ENCODE peak calls at places on chromosomes 11 and 22, in eight cellular contexts. S is CD8-positive, alpha-beta T cell; M is sigmoid colon; J is tibial nerve; X is hepatocyte; V is GM23338; Q is HCT116; C is osteoblast. E is an unnamed sample. For H3K36me3, the result is how much of the 10 kb centered on the place peaks cover.

GRCh38 chr11:69704508-69705245 is 855 bp upstream of the FGF19 start:
- DNase-seq in S (no peak), M (no peak), J (no peak), X (peak), V (peak), Q (no peak), C (peak), E (no peak)

GRCh38 chr22:19579113-19579811 is 55.1 kb upstream of the CLDN5 start:
- DNase-seq in S (no peak), M (no peak), J (no peak), X (no peak), V (no peak), Q (no peak), C (no peak), E (no peak)

GRCh38 chr22:38097557-38098409 is 12.7 kb downstream of the BAIAP2L2 start:
- DNase-seq in S (no peak), M (no peak), J (no peak), X (no peak), V (peak), Q (peak), C (peak), E (no peak)

GRCh38 chr22:43743131-43743530 is 69.0 kb downstream of the EFCAB6 start:
- DNase-seq in S (no peak), M (no peak), J (no peak), X (no peak), V (peak), Q (no peak), C (no peak), E (no peak)

GRCh38 chr11:11336664-11337063 is 16.4 kb downstream of the CSNK2A3 start:
- DNase-seq in S (no peak), M (no peak), J (no peak), X (no peak), V (no peak), Q (no peak), C (no peak), E (no peak)

GRCh38 chr11:102539567-102539966 is 9.0 kb upstream of the MMP7 start:
- DNase-seq in S (no peak), M (no peak), J (no peak), X (no peak), V (no peak), Q (no peak), C (no peak), E (no peak)

GRCh38 chr11:2655320-2655719 is 44.5 kb downstream of the KCNQ1OT1 start:
- DNase-seq in S (no peak), M (no peak), J (no peak), X (no peak), V (no peak), Q (no peak), C (no peak), E (no peak)

GRCh38 chr11:102989379-102990047 is 34.0 kb upstream of the MMP13 start:
- DNase-seq in S (no peak), M (no peak), J (no peak), X (no peak), V (no peak), Q (no peak), C (no peak), E (no peak)

GRCh38 chr22:28917747-28918543 is 34.6 kb downstream of the ZNRF3 start:
- DNase-seq in S (no peak), M (peak), J (no peak), X (peak), V (peak), Q (peak), C (no peak), E (no peak)

GRCh38 chr22:36027960-36028645 is 521 bp downstream of the RBFOX2 start:
- DNase-seq in S (peak), M (peak), J (no peak), X (no peak), V (peak), Q (no peak), C (no peak), E (no peak)

GRCh38 chr22:37403267-37403960 is 23.9 kb downstream of the ELFN2 start:
- DNase-seq in S (no peak), M (no peak), J (no peak), X (no peak), V (peak), Q (no peak), C (no peak), E (no peak)

GRCh38 chr22:36606659-36607058 is 77.7 kb upstream of the EIF3D start:
- DNase-seq in S (no peak), M (no peak), J (no peak), X (no peak), V (no peak), Q (no peak), C (no peak), E (no peak)

GRCh38 chr11:41189711-41190477 is 269.6 kb downstream of the LRRC4C start:
- DNase-seq in S (no peak), M (no peak), J (no peak), X (no peak), V (no peak), Q (no peak), C (no peak), E (no peak)

GRCh38 chr11:118397448-118397847 is 4.0 kb upstream of the ATP5MG start:
- DNase-seq in S (no peak), M (no peak), J (no peak), X (no peak), V (no peak), Q (no peak), C (no peak), E (no peak)

GRCh38 chr11:114059984-114060401 is 482 bp downstream of the ZBTB16 start:
- DNase-seq in S (no peak), M (peak), J (no peak), X (no peak), V (peak), Q (no peak), C (no peak), E (no peak)

GRCh38 chr11:72676874-72677341 is 2.7 kb upstream of the PDE2A start:
- DNase-seq in S (peak), M (no peak), J (peak), X (peak), V (peak), Q (no peak), C (peak), E (no peak)

GRCh38 chr11:32893947-32894827 is 1.6 kb downstream of the QSER1 start:
- DNase-seq in S (no peak), M (no peak), J (no peak), X (peak), V (peak), Q (peak), C (peak), E (no peak)

GRCh38 chr11:16883179-16883578 is 131.0 kb downstream of the PLEKHA7 start:
- DNase-seq in S (no peak), M (no peak), J (no peak), X (no peak), V (peak), Q (peak), C (no peak), E (no peak)

GRCh38 chr11:46521947-46522681 is 71.7 kb downstream of the AMBRA1 start:
- DNase-seq in S (no peak), M (no peak), J (no peak), X (no peak), V (peak), Q (no peak), C (peak), E (no peak)

GRCh38 chr22:43723816-43724215 is 88.3 kb downstream of the EFCAB6 start:
- DNase-seq in S (no peak), M (no peak), J (no peak), X (no peak), V (no peak), Q (no peak), C (peak), E (no peak)

GRCh38 chr11:94791216-94791889 is 23.2 kb downstream of the AMOTL1 start:
- DNase-seq in S (no peak), M (no peak), J (no peak), X (no peak), V (no peak), Q (no peak), C (peak), E (no peak)
- H3K27ac ChIP-seq in S (no peak), M (peak), J (no peak), X (peak), V (no peak), Q (peak), C (peak), E (no peak)

GRCh38 chr11:65576867-65577755 is 1.3 kb downstream of the EHBP1L1 start:
- DNase-seq in S (no peak), M (peak), J (no peak), X (peak), V (no peak), Q (no peak), C (peak), E (no peak)

GRCh38 chr11:65579291-65579690 is 3.4 kb downstream of the EHBP1L1 start:
- DNase-seq in S (no peak), M (no peak), J (no peak), X (no peak), V (no peak), Q (no peak), C (no peak), E (no peak)

GRCh38 chr11:65577756-65578109 is 1.9 kb downstream of the EHBP1L1 start:
- DNase-seq in S (no peak), M (peak), J (no peak), X (no peak), V (no peak), Q (no peak), C (peak), E (no peak)

GRCh38 chr11:65578667-65579066 is 2.8 kb downstream of the EHBP1L1 start:
- DNase-seq in S (no peak), M (no peak), J (no peak), X (no peak), V (no peak), Q (no peak), C (no peak), E (no peak)

GRCh38 chr11:65578134-65578533 is 2.3 kb downstream of the EHBP1L1 start:
- DNase-seq in S (no peak), M (peak), J (no peak), X (no peak), V (no peak), Q (no peak), C (no peak), E (no peak)
- H3K36me3 ChIP-seq in S (under half), M (half or more), J (under half), X (under half), V (under half), Q (under half), C (under half), E (half or more)

GRCh38 chr11:131690776-131691557 is 320.6 kb downstream of the NTM start:
- DNase-seq in S (no peak), M (no peak), J (no peak), X (no peak), V (peak), Q (no peak), C (peak), E (no peak)

GRCh38 chr11:131690362-131690761 is 319.9 kb downstream of the NTM start:
- DNase-seq in S (no peak), M (no peak), J (no peak), X (no peak), V (no peak), Q (no peak), C (peak), E (no peak)

GRCh38 chr11:131692961-131693360 is 322.5 kb downstream of the NTM start:
- DNase-seq in S (no peak), M (no peak), J (no peak), X (no peak), V (no peak), Q (no peak), C (peak), E (no peak)

GRCh38 chr11:131692151-131692550 is 321.7 kb downstream of the NTM start:
- DNase-seq in S (no peak), M (no peak), J (no peak), X (no peak), V (no peak), Q (no peak), C (peak), E (no peak)

DNA sequence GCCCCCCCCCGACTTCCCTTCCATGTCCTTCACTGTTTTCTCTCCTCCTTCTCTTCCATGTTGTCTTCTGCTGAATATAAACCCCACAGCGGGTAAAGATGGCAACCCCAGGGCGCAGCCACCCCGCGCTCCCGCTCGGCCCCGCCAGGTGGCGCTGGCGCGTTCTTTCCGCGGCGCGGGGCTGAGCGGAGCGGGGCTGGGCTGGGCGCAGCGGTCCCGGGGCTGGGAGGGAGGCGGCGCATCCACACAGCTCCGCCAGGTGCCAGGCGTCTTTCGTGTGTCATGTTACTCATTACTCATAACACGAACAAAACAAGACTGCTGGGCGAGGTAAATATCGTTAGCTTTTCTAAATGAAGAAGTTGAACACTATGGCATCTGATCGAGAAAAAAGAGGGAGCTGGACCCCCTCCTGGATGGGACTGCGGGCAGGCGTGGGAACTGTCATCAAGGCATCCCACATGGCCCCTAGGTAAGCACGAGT is 321.2 kb downstream of the NTM start:
- DNase-seq in S (no peak), M (no peak), J (no peak), X (peak), V (peak), Q (no peak), C (peak), E (no peak)
- TF ChIP-seq CTCF in S (no peak), M (no peak), J (peak), X (peak), V (peak), Q (peak), C (peak), E (peak)

GRCh38 chr11:13260196-13260962 is 17.2 kb upstream of the BMAL1 start:
- DNase-seq in S (no peak), M (no peak), J (no peak), X (no peak), V (peak), Q (no peak), C (no peak), E (no peak)

GRCh38 chr11:13259374-13259773 is 18.2 kb upstream of the BMAL1 start:
- DNase-seq in S (no peak), M (no peak), J (no peak), X (no peak), V (no peak), Q (no peak), C (no peak), E (no peak)

GRCh38 chr11:13261600-13262061 is 16.0 kb upstream of the BMAL1 start:
- DNase-seq in S (no peak), M (no peak), J (no peak), X (no peak), V (no peak), Q (peak), C (peak), E (no peak)

GRCh38 chr11:13262096-13262495 is 15.5 kb upstream of the BMAL1 start:
- DNase-seq in S (no peak), M (no peak), J (no peak), X (no peak), V (no peak), Q (peak), C (no peak), E (no peak)

GRCh38 chr11:13260963-13261599 is 16.5 kb upstream of the BMAL1 start:
- DNase-seq in S (no peak), M (no peak), J (no peak), X (no peak), V (no peak), Q (no peak), C (no peak), E (no peak)
- H3K27ac ChIP-seq in S (no peak), M (peak), J (peak), X (no peak), V (no peak), Q (peak), C (peak), E (peak)

GRCh38 chr22:47007496-47007895 is 245.0 kb downstream of the TBC1D22A start:
- DNase-seq in S (no peak), M (peak), J (no peak), X (no peak), V (no peak), Q (no peak), C (peak), E (no peak)

GRCh38 chr22:47011131-47011854 is 248.8 kb downstream of the TBC1D22A start:
- DNase-seq in S (no peak), M (peak), J (no peak), X (no peak), V (no peak), Q (no peak), C (peak), E (no peak)

GRCh38 chr22:47008208-47008885 is 245.9 kb downstream of the TBC1D22A start:
- DNase-seq in S (no peak), M (peak), J (no peak), X (no peak), V (no peak), Q (no peak), C (peak), E (no peak)

GRCh38 chr22:47010211-47010610 is 247.8 kb downstream of the TBC1D22A start:
- DNase-seq in S (no peak), M (no peak), J (no peak), X (no peak), V (no peak), Q (no peak), C (peak), E (no peak)

DNA sequence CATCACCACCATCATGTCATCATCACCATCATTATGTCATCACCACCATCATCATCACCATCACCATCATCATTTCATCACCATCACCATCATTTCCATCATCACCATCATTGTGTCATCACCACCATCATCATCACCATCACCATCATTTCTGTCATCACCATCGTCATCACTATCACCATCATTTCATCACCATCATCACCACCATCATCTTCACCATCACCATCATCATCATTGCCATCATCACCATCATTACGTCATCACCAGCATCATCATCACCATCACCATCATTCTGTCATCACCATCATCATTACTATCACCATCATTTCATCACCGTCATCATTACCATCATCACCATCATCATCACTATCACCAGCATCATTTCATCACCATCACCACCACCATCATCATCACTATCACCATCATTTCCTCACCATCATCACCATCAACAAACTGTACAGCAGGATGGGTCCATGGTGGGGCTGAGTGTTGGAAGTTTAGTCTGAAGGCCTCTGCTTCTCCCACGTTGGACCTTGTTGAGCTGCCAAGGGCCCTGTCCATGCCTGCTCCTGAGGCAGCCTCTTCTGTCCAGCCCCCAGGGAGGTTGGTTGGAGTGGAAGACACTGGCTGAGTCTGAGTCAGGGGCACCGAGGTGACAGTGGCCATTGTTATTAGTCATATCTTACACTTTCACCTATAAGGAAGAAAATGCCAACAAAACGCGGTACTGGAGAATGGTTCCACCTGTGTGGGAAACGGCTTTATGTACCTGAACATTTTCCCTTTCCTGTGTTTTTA is 247.1 kb downstream of the TBC1D22A start:
- DNase-seq in S (no peak), M (peak), J (no peak), X (no peak), V (no peak), Q (no peak), C (peak), E (no peak)
- H3K36me3 ChIP-seq in S (under half), M (under half), J (under half), X (under half), V (under half), Q (under half), C (under half), E (under half)

GRCh38 chr11:99019676-99020075 is 1.1 kb upstream of the CNTN5 start:
- DNase-seq in S (no peak), M (no peak), J (no peak), X (no peak), V (no peak), Q (no peak), C (no peak), E (no peak)

GRCh38 chr11:99020324-99021225 is at the start of gene CNTN5:
- DNase-seq in S (no peak), M (no peak), J (no peak), X (peak), V (peak), Q (no peak), C (no peak), E (no peak)

GRCh38 chr11:99015634-99016454 is 4.9 kb upstream of the CNTN5 start:
- DNase-seq in S (no peak), M (no peak), J (no peak), X (peak), V (peak), Q (peak), C (peak), E (no peak)
- TF ChIP-seq CTCF in S (peak), M (peak), J (peak), X (peak), V (peak), Q (peak), C (peak), E (peak)

GRCh38 chr22:23178512-23179254 is 1.6 kb upstream of the BCR start:
- DNase-seq in S (peak), M (peak), J (peak), X (peak), V (peak), Q (peak), C (peak), E (no peak)
- H3K27ac ChIP-seq in S (no peak), M (peak), J (peak), X (peak), V (no peak), Q (no peak), C (no peak), E (peak)